ENCODE peak calls at places on chromosomes 3 and 15, in four cellular contexts. P is dorsolateral prefrontal cortex; Z is CD8-positive, alpha-beta memory T cell; G is GM23248. F is an unnamed sample.

GRCh38 chr3:10528046-10528445 is 22.7 kb upstream of the ATP2B2 start:
- DNase-seq in P (no peak), Z (no peak), G (no peak), F (no peak)

GRCh38 chr3:195762611-195763247 is 42.0 kb downstream of the MUC20 start:
- DNase-seq in P (no peak), Z (no peak), G (no peak), F (no peak)

GRCh38 chr15:33101036-33101435 is 93.5 kb downstream of the FMN1 start:
- DNase-seq in P (no peak), Z (no peak), G (no peak), F (no peak)

GRCh38 chr3:150345021-150345538 is 63.0 kb upstream of the TSC22D2 start:
- DNase-seq in P (no peak), Z (no peak), G (peak), F (no peak)

GRCh38 chr3:57944313-57944580 is 64.0 kb upstream of the FLNB start:
- DNase-seq in P (no peak), Z (no peak), G (no peak), F (no peak)

GRCh38 chr15:31328999-31329639 is 2.5 kb downstream of the KLF13 start:
- DNase-seq in P (no peak), Z (no peak), G (peak), F (peak)

GRCh38 chr3:133488785-133489367 is 84.6 kb upstream of the CDV3 start:
- DNase-seq in P (no peak), Z (no peak), G (peak), F (no peak)

GRCh38 chr15:31606942-31607497 is 280.4 kb downstream of the KLF13 start:
- DNase-seq in P (no peak), Z (no peak), G (peak), F (no peak)

GRCh38 chr3:5217824-5218595 is 30.5 kb downstream of the EDEM1 start:
- DNase-seq in P (no peak), Z (no peak), G (peak), F (no peak)

GRCh38 chr3:65888980-65889706 is 149.6 kb downstream of the MAGI1 start:
- DNase-seq in P (no peak), Z (no peak), G (peak), F (no peak)

GRCh38 chr15:57031605-57032004 is 113.2 kb downstream of the TCF12 start:
- DNase-seq in P (no peak), Z (no peak), G (peak), F (no peak)

GRCh38 chr15:47897525-47897924 is 180.2 kb downstream of the SEMA6D start:
- DNase-seq in P (no peak), Z (no peak), G (no peak), F (no peak)

GRCh38 chr3:2452249-2452648 is 353.6 kb downstream of the CNTN4 start:
- DNase-seq in P (no peak), Z (no peak), G (no peak), F (no peak)

GRCh38 chr3:184718431-184718830 is 6.6 kb upstream of the MAGEF1 start:
- DNase-seq in P (no peak), Z (no peak), G (no peak), F (no peak)

GRCh38 chr3:178304758-178305157 is 231.5 kb upstream of the KCNMB2 start:
- DNase-seq in P (no peak), Z (no peak), G (peak), F (no peak)

GRCh38 chr15:57133127-57133968 is 214.9 kb downstream of the TCF12 start:
- DNase-seq in P (peak), Z (no peak), G (no peak), F (peak)

GRCh38 chr15:99564221-99565030 is 1.4 kb upstream of the MEF2A start:
- DNase-seq in P (peak), Z (no peak), G (peak), F (no peak)

GRCh38 chr3:123621510-123622189 is 36.8 kb upstream of the HACD2 start:
- DNase-seq in P (no peak), Z (no peak), G (no peak), F (no peak)

GRCh38 chr15:31499953-31500808 is 173.5 kb downstream of the KLF13 start:
- DNase-seq in P (peak), Z (no peak), G (no peak), F (no peak)

GRCh38 chr15:68408526-68408925 is 23.4 kb downstream of the ITGA11 start:
- DNase-seq in P (no peak), Z (no peak), G (no peak), F (peak)

GRCh38 chr3:30130391-30130790 is 476.0 kb upstream of the TGFBR2 start:
- DNase-seq in P (no peak), Z (no peak), G (no peak), F (no peak)

GRCh38 chr3:30286007-30286669 is 320.3 kb upstream of the TGFBR2 start:
- DNase-seq in P (peak), Z (no peak), G (peak), F (peak)

GRCh38 chr15:84638103-84638502 is 16.0 kb downstream of the WDR73 start:
- DNase-seq in P (no peak), Z (no peak), G (peak), F (no peak)

GRCh38 chr15:63323798-63324651 is 46.6 kb downstream of the APH1B start:
- DNase-seq in P (peak), Z (no peak), G (peak), F (no peak)

GRCh38 chr15:91049378-91050127 is 27.2 kb upstream of the VPS33B start:
- DNase-seq in P (peak), Z (peak), G (peak), F (no peak)

GRCh38 chr15:34855893-34856292 is 60.5 kb upstream of the ACTC1 start:
- DNase-seq in P (peak), Z (no peak), G (peak), F (no peak)

GRCh38 chr15:66156310-66156975 is 97.1 kb downstream of the MEGF11 start:
- DNase-seq in P (no peak), Z (no peak), G (no peak), F (no peak)

GRCh38 chr3:128113817-128114794 is 9.5 kb downstream of the RUVBL1 start:
- DNase-seq in P (no peak), Z (no peak), G (no peak), F (peak)
- H3K4me3 ChIP-seq in P (no peak), Z (no peak), G (no peak), F (no peak)

DNA sequence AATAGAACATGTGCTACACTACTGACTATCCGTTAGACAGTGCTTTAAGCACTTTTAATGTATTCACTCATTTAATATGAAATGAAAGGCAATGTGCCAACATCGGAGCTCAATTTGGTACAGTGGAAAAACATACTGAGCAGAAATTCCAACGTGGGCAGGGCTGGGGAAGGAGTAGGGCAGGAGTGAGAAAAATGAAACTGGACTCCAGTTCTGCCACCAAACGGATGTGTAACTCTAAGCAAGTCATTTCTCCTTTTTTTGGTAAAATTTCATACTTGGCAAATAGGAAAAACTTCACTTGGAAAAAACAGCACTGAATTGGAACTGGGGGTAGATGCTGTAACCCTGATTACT is 97.5 kb downstream of the RORA start:
- DNase-seq in P (no peak), Z (no peak), G (peak), F (no peak)
- H3K4me3 ChIP-seq in P (no peak), Z (no peak), G (peak), F (no peak)

GRCh38 chr3:112338021-112338726 is 5.2 kb downstream of the CD200 start:
- DNase-seq in P (no peak), Z (no peak), G (no peak), F (no peak)

GRCh38 chr3:112334709-112335108 is 1.8 kb downstream of the CD200 start:
- DNase-seq in P (no peak), Z (no peak), G (no peak), F (no peak)

GRCh38 chr3:112341386-112341785 is 8.4 kb downstream of the CD200 start:
- DNase-seq in P (no peak), Z (no peak), G (no peak), F (no peak)

GRCh38 chr3:112339609-112340008 is 6.7 kb downstream of the CD200 start:
- DNase-seq in P (no peak), Z (no peak), G (no peak), F (no peak)

DNA sequence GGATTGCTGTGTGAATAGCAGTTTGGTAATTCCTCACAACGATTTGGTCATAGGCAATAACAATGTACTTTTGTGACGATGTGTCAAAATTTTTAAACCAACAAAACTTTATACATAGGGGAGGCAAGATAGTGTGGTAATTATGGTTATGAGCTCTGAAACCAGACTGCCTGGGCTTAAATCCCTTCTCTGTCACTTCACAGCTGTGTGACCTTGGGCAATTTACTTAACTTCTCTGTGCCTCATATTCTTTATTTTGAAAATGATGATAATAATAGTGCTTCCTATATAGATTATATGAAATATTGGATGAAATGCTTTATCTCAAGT is 5.7 kb downstream of the CD200 start:
- DNase-seq in P (no peak), Z (no peak), G (no peak), F (no peak)
- H3K4me3 ChIP-seq in P (no peak), Z (no peak), G (no peak), F (no peak)

GRCh38 chr3:171028025-171028778 is 1.7 kb upstream of the SLC2A2 start:
- DNase-seq in P (peak), Z (peak), G (peak), F (peak)

GRCh38 chr3:171026584-171027293 is at the start of gene SLC2A2:
- DNase-seq in P (no peak), Z (no peak), G (no peak), F (no peak)

GRCh38 chr3:171023566-171023965 is 3.0 kb downstream of the SLC2A2 start:
- DNase-seq in P (no peak), Z (no peak), G (no peak), F (no peak)

DNA sequence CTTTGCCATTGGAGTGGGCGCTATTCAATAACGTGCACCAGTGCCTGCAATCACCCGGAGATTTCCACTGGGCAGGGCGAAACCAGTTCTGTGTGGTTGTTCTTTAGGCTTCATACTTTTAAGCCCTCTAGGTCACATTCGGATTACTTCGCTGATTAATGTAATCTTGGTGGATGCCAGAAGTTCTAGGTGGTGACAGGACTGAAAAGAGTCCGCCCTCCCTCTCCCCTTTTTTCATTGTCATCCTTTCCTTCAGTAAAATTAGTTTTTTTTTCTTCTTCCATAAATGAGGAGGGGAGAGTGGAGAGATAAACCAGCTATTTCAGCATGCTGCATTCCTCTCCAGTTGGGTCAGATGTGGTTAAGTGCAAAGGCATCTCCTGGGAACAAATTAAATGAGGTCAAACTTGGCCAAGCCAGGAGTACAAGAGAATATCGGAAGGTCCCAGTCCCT is 2.3 kb upstream of the SLC2A2 start:
- DNase-seq in P (no peak), Z (no peak), G (peak), F (no peak)
- H3K4me3 ChIP-seq in P (peak), Z (peak), G (peak), F (no peak)

F was measured in pancreas.